ENCODE peak calls at places on chromosomes 7 and 10, in four cellular contexts. Q is H54, J is NCI-H1105, T is suprapubic skin. G is an unnamed sample.
A peak's percentile ranks its signal among the peaks of the same experiment; 100 is the strongest.

GRCh38 chr7:106021211-106022067 is 58.4 kb downstream of the CDHR3 start:
- DNase-seq in Q (peak; percentile 24), J (no peak), T (no peak), G (peak; percentile 75)

GRCh38 chr10:113027574-113028392 is 77.7 kb downstream of the TCF7L2 start:
- DNase-seq in Q (no peak), J (no peak), T (no peak), G (no peak)

GRCh38 chr7:158446706-158447105 is 140.9 kb downstream of the PTPRN2 start:
- DNase-seq in Q (no peak), J (no peak), T (no peak), G (no peak)

GRCh38 chr10:59587756-59588140 is 121.9 kb downstream of the SLC16A9 start:
- DNase-seq in Q (no peak), J (no peak), T (no peak), G (no peak)

GRCh38 chr7:21938463-21938862 is 7.2 kb downstream of the CDCA7L start:
- DNase-seq in Q (no peak), J (no peak), T (no peak), G (no peak)

GRCh38 chr7:28083159-28083997 is 97.2 kb downstream of the JAZF1 start:
- DNase-seq in Q (no peak), J (no peak), T (no peak), G (no peak)

GRCh38 chr10:33098966-33099663 is 141.1 kb upstream of the ITGB1 start:
- DNase-seq in Q (no peak), J (no peak), T (no peak), G (no peak)

GRCh38 chr7:32500922-32501341 is 5.6 kb downstream of the AVL9 start:
- DNase-seq in Q (no peak), J (no peak), T (no peak), G (no peak)

GRCh38 chr7:33487998-33488682 is 358.8 kb downstream of the BBS9 start:
- DNase-seq in Q (no peak), J (no peak), T (no peak), G (no peak)

GRCh38 chr10:85961479-85962067 is 405.0 kb downstream of the GRID1 start:
- DNase-seq in Q (no peak), J (no peak), T (no peak), G (no peak)

GRCh38 chr10:78424721-78425120 is 391.1 kb downstream of the RPS24 start:
- DNase-seq in Q (no peak), J (no peak), T (peak; percentile 18), G (no peak)

GRCh38 chr10:117135026-117135372 is 3.1 kb downstream of the VAX1 start:
- DNase-seq in Q (no peak), J (no peak), T (no peak), G (no peak)

GRCh38 chr7:82044497-82045080 is 274.7 kb upstream of the HGF start:
- DNase-seq in Q (no peak), J (peak; percentile 39), T (no peak), G (peak; percentile 70)